ENCODE peak calls at places on chromosomes 4 and X, in nine cellular contexts. N is activated CD4-positive, alpha-beta T cell treated with anti-CD3 and anti-CD28 coated beads, Interleukin-2, amount 50 U/mL, for 24 hours; T is stimulated activated CD4-positive, alpha-beta T cell treated with anti-CD3 and anti-CD28 coated beads, Interleukin-4, amount 100 ng/mL, for 4 hours; O is CD4-positive, alpha-beta memory T cell; B is stomach; H is B cell; X is naive thymus-derived CD8-positive, alpha-beta T cell; Y is aorta; L is MM.1S. P is an unnamed sample.
A peak's percentile ranks its signal among the peaks of the same experiment; 100 is the strongest.

GRCh38 chrX:17183566-17183965 is 191.4 kb upstream of the NHS start:
- DNase-seq in N (no peak), T (no peak), O (no peak), B (no peak), H (no peak), X (no peak), Y (no peak), L (no peak), P (no peak)

GRCh38 chr4:72006576-72006975 is 25.2 kb upstream of the NPFFR2 start:
- DNase-seq in N (no peak), T (no peak), O (no peak), B (no peak), H (no peak), X (no peak), Y (no peak), L (no peak), P (no peak)

GRCh38 chr4:155543126-155543765 is 123.4 kb upstream of the GUCY1A1 start:
- DNase-seq in N (no peak), T (no peak), O (no peak), B (no peak), H (no peak), X (no peak), Y (no peak), L (no peak), P (no peak)

GRCh38 chrX:131727778-131728177 is 183.9 kb downstream of the OR13H1 start:
- DNase-seq in N (no peak), T (no peak), O (no peak), B (no peak), H (no peak), X (no peak), Y (no peak), L (no peak), P (no peak)

GRCh38 chr4:122845760-122846159 is 19.1 kb downstream of the FGF2 start:
- DNase-seq in N (no peak), T (no peak), O (no peak), B (no peak), H (no peak), X (no peak), Y (no peak), L (no peak), P (no peak)

GRCh38 chr4:38060829-38061431 is 100.7 kb downstream of the PTTG2 start:
- DNase-seq in N (no peak), T (no peak), O (no peak), B (no peak), H (no peak), X (no peak), Y (no peak), L (no peak), P (no peak)

GRCh38 chr4:791866-792630 is 33.9 kb downstream of the CPLX1 start:
- DNase-seq in N (no peak), T (peak; percentile 54), O (peak; percentile 48), B (peak; percentile 69), H (no peak), X (no peak), Y (peak; percentile 80), L (no peak), P (no peak)

GRCh38 chrX:19214248-19214787 is 92.0 kb upstream of the ADGRG2 start:
- DNase-seq in N (no peak), T (no peak), O (no peak), B (no peak), H (no peak), X (no peak), Y (no peak), L (no peak), P (no peak)

GRCh38 chrX:123779908-123780396 is 47.1 kb upstream of the THOC2 start:
- DNase-seq in N (no peak), T (no peak), O (no peak), B (no peak), H (no peak), X (no peak), Y (no peak), L (no peak), P (no peak)

GRCh38 chr4:71400788-71401187 is 62.0 kb downstream of the SLC4A4 start:
- DNase-seq in N (no peak), T (no peak), O (no peak), B (no peak), H (no peak), X (no peak), Y (no peak), L (no peak), P (peak; percentile 53)

GRCh38 chr4:183118585-183118984 is 19.5 kb downstream of the WWC2 start:
- DNase-seq in N (no peak), T (no peak), O (no peak), B (no peak), H (no peak), X (no peak), Y (no peak), L (no peak), P (no peak)

GRCh38 chrX:51608766-51609165 is 9.9 kb downstream of the CENPVL3 start:
- DNase-seq in N (no peak), T (no peak), O (no peak), B (no peak), H (no peak), X (no peak), Y (no peak), L (no peak), P (no peak)